ENCODE peak calls at places on chromosomes 11 and 22, in ten cellular contexts. H is stimulated activated CD8-positive, alpha-beta memory T cell treated with anti-CD3 and anti-CD28 coated beads, Interleukin-12 subunit alpha, Interleukin-12 subunit beta, amount 100 ng/mL, for 1 hour; B is NCI-H1436; Q is heart right ventricle; C is activated CD4-positive, alpha-beta T cell treated with anti-CD3 and anti-CD28 coated beads, Interleukin-2, amount 10 ng/mL, durations not matched to agents 7 days and 5 days; A is activated T-cell treated with anti-CD3 and anti-CD28 coated beads, Interleukin-2, amount 50 U/mL, for 72 hours; R is HEK293T; M is left lung; I is NCI-H510A treated with DMSO at 0.1 percent for 48 hours; U is LoVo. V is an unnamed sample.

GRCh38 chr11:117819096-117820040 is 5.2 kb downstream of the FXYD2 start:
- DNase-seq in H (no peak), B (peak), Q (peak), C (no peak), A (no peak), R (peak), M (peak), I (peak), U (no peak), V (no peak)

GRCh38 chr22:45602004-45602733 is 69.5 kb upstream of the ATXN10 start:
- DNase-seq in H (no peak), B (no peak), Q (no peak), C (no peak), A (no peak), R (no peak), M (no peak), I (no peak), U (no peak), V (no peak)

GRCh38 chr11:99568808-99569207 is 548.1 kb downstream of the CNTN5 start:
- DNase-seq in H (no peak), B (no peak), Q (no peak), C (no peak), A (no peak), R (no peak), M (no peak), I (no peak), U (no peak), V (no peak)

GRCh38 chr11:133942594-133942993 is 14.2 kb downstream of the IGSF9B start:
- DNase-seq in H (no peak), B (no peak), Q (no peak), C (no peak), A (no peak), R (no peak), M (no peak), I (no peak), U (no peak), V (no peak)

GRCh38 chr11:119979716-119980115 is 158.2 kb downstream of the TRIM29 start:
- DNase-seq in H (no peak), B (no peak), Q (no peak), C (no peak), A (no peak), R (no peak), M (no peak), I (no peak), U (no peak), V (no peak)

GRCh38 chr11:30258679-30259078 is 27.9 kb downstream of the FSHB start:
- DNase-seq in H (no peak), B (no peak), Q (no peak), C (no peak), A (no peak), R (no peak), M (no peak), I (no peak), U (no peak), V (no peak)

GRCh38 chr22:17815703-17816254 is 41.5 kb upstream of the BID start:
- DNase-seq in H (no peak), B (no peak), Q (no peak), C (no peak), A (no peak), R (no peak), M (peak), I (no peak), U (no peak), V (no peak)

GRCh38 chr11:66131937-66132632 is 62.0 kb downstream of the PACS1 start:
- DNase-seq in H (no peak), B (no peak), Q (no peak), C (no peak), A (no peak), R (no peak), M (no peak), I (no peak), U (no peak), V (no peak)

GRCh38 chr22:32836286-32836859 is 34.9 kb downstream of the TIMP3 start:
- DNase-seq in H (no peak), B (no peak), Q (no peak), C (peak), A (no peak), R (peak), M (no peak), I (peak), U (peak), V (no peak)

GRCh38 chr11:22263613-22264012 is 70.7 kb downstream of the ANO5 start:
- DNase-seq in H (no peak), B (no peak), Q (no peak), C (no peak), A (no peak), R (no peak), M (no peak), I (peak), U (no peak), V (no peak)

GRCh38 chr11:68354181-68354872 is 41.9 kb downstream of the LRP5 start:
- DNase-seq in H (no peak), B (no peak), Q (peak), C (no peak), A (no peak), R (no peak), M (peak), I (no peak), U (peak), V (no peak)

GRCh38 chr11:14075118-14075601 is 112.6 kb downstream of the SPON1 start:
- DNase-seq in H (peak), B (no peak), Q (no peak), C (peak), A (peak), R (no peak), M (no peak), I (no peak), U (no peak), V (no peak)

GRCh38 chr11:32033067-32033466 is 57.8 kb upstream of the RCN1 start:
- DNase-seq in H (no peak), B (no peak), Q (no peak), C (no peak), A (no peak), R (no peak), M (no peak), I (no peak), U (no peak), V (no peak)

GRCh38 chr11:76642341-76642740 is 28.2 kb downstream of the LRRC32 start:
- DNase-seq in H (no peak), B (no peak), Q (no peak), C (peak), A (peak), R (no peak), M (no peak), I (peak), U (no peak), V (no peak)

GRCh38 chr11:125494033-125494364 is 2.1 kb downstream of the FEZ1 start:
- DNase-seq in H (no peak), B (no peak), Q (no peak), C (no peak), A (no peak), R (no peak), M (no peak), I (no peak), U (no peak), V (peak)

GRCh38 chr11:76796511-76797203 is 13.5 kb downstream of the TSKU start:
- DNase-seq in H (no peak), B (no peak), Q (no peak), C (peak), A (no peak), R (no peak), M (no peak), I (no peak), U (no peak), V (no peak)

GRCh38 chr11:48028909-48029685 is 48.7 kb downstream of the PTPRJ start:
- DNase-seq in H (no peak), B (no peak), Q (no peak), C (peak), A (no peak), R (no peak), M (no peak), I (no peak), U (no peak), V (no peak)

GRCh38 chr22:22110548-22111266 is 128.1 kb upstream of the TOP3B start:
- DNase-seq in H (no peak), B (peak), Q (peak), C (peak), A (peak), R (peak), M (peak), I (peak), U (peak), V (peak)

GRCh38 chr11:112113539-112114457 is 27.1 kb downstream of the SDHD start:
- DNase-seq in H (no peak), B (peak), Q (no peak), C (no peak), A (no peak), R (peak), M (no peak), I (peak), U (peak), V (no peak)

GRCh38 chr22:18968011-18968749 is 32.1 kb upstream of the PRODH start:
- DNase-seq in H (no peak), B (no peak), Q (peak), C (no peak), A (no peak), R (no peak), M (peak), I (no peak), U (no peak), V (no peak)

GRCh38 chr11:125351045-125351867 is 144.8 kb downstream of the FEZ1 start:
- DNase-seq in H (no peak), B (no peak), Q (no peak), C (no peak), A (no peak), R (no peak), M (peak), I (no peak), U (no peak), V (no peak)

GRCh38 chr22:20116376-20116950 is 559 bp downstream of the RANBP1 start:
- DNase-seq in H (no peak), B (no peak), Q (peak), C (no peak), A (no peak), R (no peak), M (peak), I (no peak), U (no peak), V (no peak)

GRCh38 chr11:83819936-83820549 is 533.9 kb upstream of the CCDC90B start:
- DNase-seq in H (no peak), B (peak), Q (no peak), C (no peak), A (no peak), R (peak), M (no peak), I (peak), U (peak), V (no peak)

GRCh38 chr11:33461726-33462125 is 204.5 kb downstream of the HIPK3 start:
- DNase-seq in H (no peak), B (no peak), Q (no peak), C (no peak), A (no peak), R (no peak), M (no peak), I (no peak), U (no peak), V (no peak)

GRCh38 chr11:45654741-45655283 is 10.6 kb downstream of the CHST1 start:
- DNase-seq in H (no peak), B (no peak), Q (no peak), C (no peak), A (no peak), R (no peak), M (peak), I (no peak), U (no peak), V (no peak)